ENCODE peak calls at places on chromosomes 16 and 17, in seven cellular contexts. One of them, this sample, is unnamed.

GRCh38 chr17:64327201-64327930 is 63.3 kb downstream of the PECAM1 start:
- DNase-seq in suprapubic skin: no peak
- DNase-seq in neural progenitor cell: no peak
- DNase-seq in CD8-positive, alpha-beta memory T cell: no peak
- DNase-seq in pancreas: no peak
- DNase-seq in A549: no peak
- DNase-seq in cardiac muscle cell: peak; percentile 93
- DNase-seq in this sample: no peak

GRCh38 chr17:5049314-5049819 is 14.1 kb upstream of the SLC52A1 start:
- DNase-seq in suprapubic skin: no peak
- DNase-seq in CD8-positive, alpha-beta memory T cell: peak; percentile 91
- DNase-seq in cardiac muscle cell: no peak
- DNase-seq in neural progenitor cell: no peak
- DNase-seq in A549: no peak
- DNase-seq in pancreas: no peak
- DNase-seq in this sample: no peak

GRCh38 chr16:68332411-68333121 is 21.7 kb downstream of the PRMT7 start:
- DNase-seq in suprapubic skin: no peak
- DNase-seq in pancreas: no peak
- DNase-seq in neural progenitor cell: no peak
- DNase-seq in A549: no peak
- DNase-seq in CD8-positive, alpha-beta memory T cell: no peak
- DNase-seq in cardiac muscle cell: peak; percentile 52
- DNase-seq in this sample: no peak

GRCh38 chr16:6345090-6345489 is 987.6 kb upstream of the RBFOX1 start:
- DNase-seq in pancreas: no peak
- DNase-seq in cardiac muscle cell: no peak
- DNase-seq in A549: no peak
- DNase-seq in neural progenitor cell: no peak
- DNase-seq in suprapubic skin: no peak
- DNase-seq in CD8-positive, alpha-beta memory T cell: no peak
- DNase-seq in this sample: no peak

GRCh38 chr16:64136314-64136713 is 985.5 kb downstream of the CDH11 start:
- DNase-seq in CD8-positive, alpha-beta memory T cell: no peak
- DNase-seq in cardiac muscle cell: no peak
- DNase-seq in pancreas: no peak
- DNase-seq in neural progenitor cell: no peak
- DNase-seq in A549: no peak
- DNase-seq in suprapubic skin: no peak
- DNase-seq in this sample: no peak

GRCh38 chr17:43540821-43541674 is 5.1 kb downstream of the ETV4 start:
- DNase-seq in suprapubic skin: no peak
- DNase-seq in CD8-positive, alpha-beta memory T cell: no peak
- DNase-seq in neural progenitor cell: peak; percentile 56
- DNase-seq in A549: no peak
- DNase-seq in pancreas: no peak
- DNase-seq in cardiac muscle cell: peak; percentile 44
- DNase-seq in this sample: no peak

GRCh38 chr16:23847938-23848337 is 12.2 kb downstream of the PRKCB start:
- DNase-seq in cardiac muscle cell: no peak
- DNase-seq in pancreas: no peak
- DNase-seq in suprapubic skin: no peak
- DNase-seq in neural progenitor cell: no peak
- DNase-seq in CD8-positive, alpha-beta memory T cell: peak; percentile 75
- DNase-seq in A549: no peak
- DNase-seq in this sample: no peak

GRCh38 chr17:79803421-79803996 is 6.6 kb upstream of the CBX8 start:
- DNase-seq in suprapubic skin: no peak
- DNase-seq in A549: no peak
- DNase-seq in pancreas: no peak
- DNase-seq in cardiac muscle cell: no peak
- DNase-seq in CD8-positive, alpha-beta memory T cell: no peak
- DNase-seq in neural progenitor cell: peak; percentile 22
- DNase-seq in this sample: no peak

GRCh38 chr17:17922198-17922901 is 49.9 kb downstream of the TOM1L2 start:
- DNase-seq in pancreas: peak; percentile 6
- DNase-seq in suprapubic skin: no peak
- DNase-seq in cardiac muscle cell: no peak
- DNase-seq in CD8-positive, alpha-beta memory T cell: no peak
- DNase-seq in neural progenitor cell: no peak
- DNase-seq in A549: no peak
- DNase-seq in this sample: no peak

GRCh38 chr17:33287096-33287495 is 6.0 kb downstream of the ASIC2 start:
- DNase-seq in suprapubic skin: no peak
- DNase-seq in A549: no peak
- DNase-seq in cardiac muscle cell: no peak
- DNase-seq in CD8-positive, alpha-beta memory T cell: no peak
- DNase-seq in neural progenitor cell: no peak
- DNase-seq in pancreas: no peak
- DNase-seq in this sample: no peak

GRCh38 chr16:23171234-23171948 is 11.2 kb upstream of the SCNN1G start:
- DNase-seq in pancreas: no peak
- DNase-seq in A549: peak; percentile 19
- DNase-seq in suprapubic skin: no peak
- DNase-seq in cardiac muscle cell: peak; percentile 17
- DNase-seq in CD8-positive, alpha-beta memory T cell: no peak
- DNase-seq in neural progenitor cell: no peak
- DNase-seq in this sample: no peak

GRCh38 chr16:49515016-49515415 is 141.4 kb downstream of the C16orf78 start:
- DNase-seq in neural progenitor cell: no peak
- DNase-seq in CD8-positive, alpha-beta memory T cell: no peak
- DNase-seq in A549: no peak
- DNase-seq in suprapubic skin: no peak
- DNase-seq in cardiac muscle cell: no peak
- DNase-seq in pancreas: no peak
- DNase-seq in this sample: no peak

GRCh38 chr17:75636381-75637142 is 3.3 kb downstream of the SMIM5 start:
- DNase-seq in CD8-positive, alpha-beta memory T cell: no peak
- DNase-seq in pancreas: no peak
- DNase-seq in A549: no peak
- DNase-seq in neural progenitor cell: peak; percentile 15
- DNase-seq in suprapubic skin: no peak
- DNase-seq in cardiac muscle cell: no peak
- DNase-seq in this sample: no peak

GRCh38 chr16:1089822-1090619 is 6.0 kb downstream of the C1QTNF8 start:
- DNase-seq in A549: peak; percentile 79
- DNase-seq in neural progenitor cell: no peak
- DNase-seq in pancreas: peak; percentile 56
- DNase-seq in suprapubic skin: no peak
- DNase-seq in cardiac muscle cell: no peak
- DNase-seq in CD8-positive, alpha-beta memory T cell: no peak
- DNase-seq in this sample: peak; percentile 87

GRCh38 chr17:28518132-28518531 is 12.0 kb downstream of the FOXN1 start:
- DNase-seq in suprapubic skin: no peak
- DNase-seq in A549: no peak
- DNase-seq in cardiac muscle cell: no peak
- DNase-seq in pancreas: no peak
- DNase-seq in neural progenitor cell: no peak
- DNase-seq in CD8-positive, alpha-beta memory T cell: no peak
- DNase-seq in this sample: no peak

GRCh38 chr17:75769536-75769935 is 4.5 kb upstream of the GALK1 start:
- DNase-seq in CD8-positive, alpha-beta memory T cell: no peak
- DNase-seq in suprapubic skin: no peak
- DNase-seq in pancreas: peak; percentile 35
- DNase-seq in A549: no peak
- DNase-seq in cardiac muscle cell: no peak
- DNase-seq in neural progenitor cell: no peak
- DNase-seq in this sample: no peak

GRCh38 chr16:50559804-50560514 is 11.8 kb downstream of the NKD1 start:
- DNase-seq in A549: no peak
- DNase-seq in suprapubic skin: no peak
- DNase-seq in pancreas: no peak
- DNase-seq in cardiac muscle cell: no peak
- DNase-seq in CD8-positive, alpha-beta memory T cell: no peak
- DNase-seq in neural progenitor cell: no peak
- DNase-seq in this sample: no peak

GRCh38 chr16:10972956-10973464 is 28.6 kb downstream of the CLEC16A start:
- DNase-seq in CD8-positive, alpha-beta memory T cell: no peak
- DNase-seq in suprapubic skin: no peak
- DNase-seq in pancreas: no peak
- DNase-seq in cardiac muscle cell: no peak
- DNase-seq in neural progenitor cell: no peak
- DNase-seq in A549: no peak
- DNase-seq in this sample: no peak

GRCh38 chr16:10978124-10978523 is 33.8 kb downstream of the CLEC16A start:
- DNase-seq in CD8-positive, alpha-beta memory T cell: no peak
- DNase-seq in pancreas: no peak
- DNase-seq in cardiac muscle cell: no peak
- DNase-seq in suprapubic skin: no peak
- DNase-seq in neural progenitor cell: no peak
- DNase-seq in A549: no peak
- DNase-seq in this sample: no peak

GRCh38 chr16:10978846-10979446 is 34.6 kb downstream of the CLEC16A start:
- DNase-seq in neural progenitor cell: no peak
- DNase-seq in pancreas: no peak
- DNase-seq in CD8-positive, alpha-beta memory T cell: no peak
- DNase-seq in suprapubic skin: no peak
- DNase-seq in cardiac muscle cell: no peak
- DNase-seq in A549: no peak
- DNase-seq in this sample: no peak

GRCh38 chr16:10979717-10980601 is 35.6 kb downstream of the CLEC16A start:
- DNase-seq in A549: no peak
- DNase-seq in CD8-positive, alpha-beta memory T cell: no peak
- DNase-seq in pancreas: peak; percentile 28
- DNase-seq in neural progenitor cell: no peak
- DNase-seq in cardiac muscle cell: peak; percentile 84
- DNase-seq in suprapubic skin: no peak
- DNase-seq in this sample: peak; percentile 72

GRCh38 chr16:10976663-10977062 is 32.3 kb downstream of the CLEC16A start:
- DNase-seq in neural progenitor cell: no peak
- DNase-seq in cardiac muscle cell: no peak
- DNase-seq in suprapubic skin: no peak
- DNase-seq in A549: no peak
- DNase-seq in CD8-positive, alpha-beta memory T cell: no peak
- DNase-seq in pancreas: no peak
- DNase-seq in this sample: no peak
- H3K27ac ChIP-seq in neural progenitor cell: no peak overlapping the region
- H3K27ac ChIP-seq in cardiac muscle cell: peak overlapping the region; percentile 66
- H3K27ac ChIP-seq in suprapubic skin: no peak overlapping the region
- H3K27ac ChIP-seq in A549: no peak overlapping the region
- H3K27ac ChIP-seq in CD8-positive, alpha-beta memory T cell: no peak overlapping the region
- H3K27ac ChIP-seq in pancreas: no peak overlapping the region
- H3K27ac ChIP-seq in this sample: no peak overlapping the region

GRCh38 chr16:30183961-30184429 is 593 bp downstream of the CORO1A start:
- DNase-seq in pancreas: peak; percentile 11
- DNase-seq in neural progenitor cell: no peak
- DNase-seq in A549: no peak
- DNase-seq in cardiac muscle cell: no peak
- DNase-seq in CD8-positive, alpha-beta memory T cell: peak; percentile 92
- DNase-seq in suprapubic skin: no peak
- DNase-seq in this sample: peak; percentile 69

GRCh38 chr16:30184430-30185140 is 1.2 kb downstream of the CORO1A start:
- DNase-seq in A549: no peak
- DNase-seq in cardiac muscle cell: no peak
- DNase-seq in pancreas: peak; percentile 14
- DNase-seq in neural progenitor cell: no peak
- DNase-seq in CD8-positive, alpha-beta memory T cell: peak; percentile 76
- DNase-seq in suprapubic skin: peak; percentile 83
- DNase-seq in this sample: peak; percentile 66

GRCh38 chr16:30185683-30186421 is 2.5 kb downstream of the CORO1A start:
- DNase-seq in cardiac muscle cell: no peak
- DNase-seq in CD8-positive, alpha-beta memory T cell: peak; percentile 93
- DNase-seq in pancreas: peak; percentile 20
- DNase-seq in neural progenitor cell: no peak
- DNase-seq in suprapubic skin: no peak
- DNase-seq in A549: no peak
- DNase-seq in this sample: no peak

GRCh38 chr16:30186444-30186781 is 3.0 kb downstream of the CORO1A start:
- DNase-seq in pancreas: no peak
- DNase-seq in suprapubic skin: no peak
- DNase-seq in cardiac muscle cell: no peak
- DNase-seq in A549: no peak
- DNase-seq in neural progenitor cell: no peak
- DNase-seq in CD8-positive, alpha-beta memory T cell: no peak
- DNase-seq in this sample: no peak

DNA sequence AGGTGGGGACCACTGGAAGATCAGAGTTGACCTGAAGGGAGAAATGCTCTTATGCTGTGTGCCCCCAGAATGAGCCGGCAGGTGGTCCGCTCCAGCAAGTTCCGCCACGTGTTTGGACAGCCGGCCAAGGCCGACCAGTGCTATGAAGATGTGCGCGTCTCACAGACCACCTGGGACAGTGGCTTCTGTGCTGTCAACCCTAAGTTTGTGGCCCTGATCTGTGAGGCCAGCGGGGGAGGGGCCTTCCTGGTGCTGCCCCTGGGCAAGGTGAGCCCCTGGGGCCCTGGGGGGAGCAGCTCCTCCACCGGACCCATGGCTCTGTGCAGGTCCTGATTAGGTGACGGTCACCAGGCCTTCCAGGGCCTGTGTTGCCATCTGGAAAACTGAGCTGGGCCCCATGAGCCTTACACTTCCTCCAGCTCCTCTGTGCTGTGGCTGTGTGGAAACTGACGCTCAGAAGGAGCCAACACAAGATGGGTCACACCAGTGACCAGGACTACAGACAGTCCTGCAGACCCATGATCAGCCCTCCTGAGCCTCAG is 1.8 kb downstream of the CORO1A start:
- DNase-seq in suprapubic skin: no peak
- DNase-seq in pancreas: peak; percentile 13
- DNase-seq in cardiac muscle cell: no peak
- DNase-seq in A549: no peak
- DNase-seq in CD8-positive, alpha-beta memory T cell: no peak
- DNase-seq in neural progenitor cell: no peak
- DNase-seq in this sample: no peak
- H3K27ac ChIP-seq in suprapubic skin: no peak overlapping the region
- H3K27ac ChIP-seq in pancreas: peak overlapping the region; percentile 37
- H3K27ac ChIP-seq in cardiac muscle cell: no peak overlapping the region
- H3K27ac ChIP-seq in A549: no peak overlapping the region
- H3K27ac ChIP-seq in CD8-positive, alpha-beta memory T cell: peak overlapping the region; percentile 71
- H3K27ac ChIP-seq in neural progenitor cell: no peak overlapping the region
- H3K27ac ChIP-seq in this sample: no peak overlapping the region

DNA sequence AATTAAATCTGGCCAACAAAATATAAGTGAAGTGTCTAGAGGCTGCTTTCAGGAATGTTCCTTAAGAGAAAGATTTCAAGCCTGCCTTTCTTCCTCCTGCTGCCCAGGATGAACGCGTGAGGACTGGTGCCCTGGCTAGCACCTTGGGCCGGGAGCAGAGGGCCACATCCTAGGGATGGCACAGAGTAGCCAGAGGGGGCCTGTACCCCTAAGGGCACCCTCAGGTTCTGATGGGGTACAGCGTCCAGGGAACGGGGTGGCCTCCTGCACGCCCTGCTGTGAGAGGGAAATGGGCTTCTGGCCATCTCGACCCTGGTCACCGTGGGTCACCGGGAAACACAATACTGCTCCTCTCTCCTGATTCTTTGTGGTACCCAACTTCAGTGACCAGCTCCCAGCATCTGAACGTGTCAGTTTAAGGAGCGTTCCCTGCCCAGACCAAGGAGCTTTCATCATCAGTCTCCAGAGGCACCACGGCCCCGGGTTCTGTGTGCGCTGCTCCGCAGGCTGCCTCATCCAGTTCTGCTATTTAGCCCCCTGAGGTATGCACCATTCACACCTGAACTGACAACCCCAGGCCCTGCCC is 40.3 kb downstream of the MAP1LC3B start:
- DNase-seq in neural progenitor cell: no peak
- DNase-seq in pancreas: no peak
- DNase-seq in CD8-positive, alpha-beta memory T cell: no peak
- DNase-seq in A549: no peak
- DNase-seq in suprapubic skin: no peak
- DNase-seq in cardiac muscle cell: no peak
- DNase-seq in this sample: no peak
- H3K27ac ChIP-seq in neural progenitor cell: no peak overlapping the region
- H3K27ac ChIP-seq in pancreas: no peak overlapping the region
- H3K27ac ChIP-seq in CD8-positive, alpha-beta memory T cell: no peak overlapping the region
- H3K27ac ChIP-seq in A549: no peak overlapping the region
- H3K27ac ChIP-seq in suprapubic skin: no peak overlapping the region
- H3K27ac ChIP-seq in cardiac muscle cell: peak overlapping the region; percentile 96
- H3K27ac ChIP-seq in this sample: no peak overlapping the region

GRCh38 chr17:77323413-77324171 is 182.8 kb downstream of the SEC14L1 start:
- DNase-seq in cardiac muscle cell: peak; percentile 91
- DNase-seq in neural progenitor cell: no peak
- DNase-seq in A549: peak; percentile 72
- DNase-seq in suprapubic skin: peak; percentile 77
- DNase-seq in CD8-positive, alpha-beta memory T cell: peak; percentile 46
- DNase-seq in pancreas: peak; percentile 14
- DNase-seq in this sample: no peak
- H3K27ac ChIP-seq in cardiac muscle cell: peak overlapping the region; percentile 94
- H3K27ac ChIP-seq in neural progenitor cell: peak overlapping the region; percentile 55
- H3K27ac ChIP-seq in A549: peak overlapping the region; percentile 96
- H3K27ac ChIP-seq in suprapubic skin: peak overlapping the region; percentile 97
- H3K27ac ChIP-seq in CD8-positive, alpha-beta memory T cell: peak overlapping the region; percentile 65
- H3K27ac ChIP-seq in pancreas: peak overlapping the region; percentile 85
- H3K27ac ChIP-seq in this sample: peak overlapping the region; percentile 92